ENCODE peak calls at places on chromosomes 3 and 15, in seven cellular contexts. J, N, Q, E, F, X and C are unnamed samples.

GRCh38 chr3:175248832-175249231 is 389.7 kb downstream of the NAALADL2 start:
- DNase-seq in J (no peak), N (no peak), Q (no peak), E (no peak), F (no peak), X (no peak), C (no peak)

GRCh38 chr15:68578960-68579935 is at the start of gene CORO2B:
- DNase-seq in J (peak; percentile 86), N (no peak), Q (peak; percentile 59), E (peak; percentile 42), F (peak; percentile 66), X (no peak), C (peak; percentile 79)

GRCh38 chr3:188486126-188486525 is 332.2 kb downstream of the LPP start:
- DNase-seq in J (no peak), N (no peak), Q (peak; percentile 5), E (peak; percentile 44), F (peak; percentile 84), X (no peak), C (no peak)

GRCh38 chr15:82595203-82595602 is 52.0 kb downstream of the CPEB1 start:
- DNase-seq in J (no peak), N (no peak), Q (no peak), E (no peak), F (no peak), X (no peak), C (no peak)

GRCh38 chr15:67777773-67778172 is 47.5 kb upstream of the SKOR1 start:
- DNase-seq in J (no peak), N (no peak), Q (no peak), E (no peak), F (no peak), X (no peak), C (no peak)

GRCh38 chr3:69932501-69932900 is 67.0 kb upstream of the SAMMSON start:
- DNase-seq in J (no peak), N (no peak), Q (peak; percentile 10), E (peak; percentile 44), F (no peak), X (no peak), C (no peak)

GRCh38 chr3:48504051-48504946 is at the start of gene SHISA5:
- DNase-seq in J (peak; percentile 41), N (peak; percentile 84), Q (peak; percentile 84), E (peak; percentile 49), F (peak; percentile 69), X (peak; percentile 44), C (peak; percentile 37)

GRCh38 chr15:67180514-67181191 is 73.8 kb downstream of the AAGAB start:
- DNase-seq in J (no peak), N (no peak), Q (no peak), E (no peak), F (no peak), X (no peak), C (no peak)

GRCh38 chr15:71391421-71392047 is 276.3 kb downstream of the THSD4 start:
- DNase-seq in J (no peak), N (no peak), Q (no peak), E (no peak), F (no peak), X (no peak), C (no peak)

GRCh38 chr3:89380006-89380405 is 272.6 kb downstream of the EPHA3 start:
- DNase-seq in J (no peak), N (no peak), Q (peak; percentile 68), E (peak; percentile 66), F (no peak), X (no peak), C (peak; percentile 19)

GRCh38 chr3:179973931-179974361 is 62.8 kb downstream of the PEX5L start:
- DNase-seq in J (no peak), N (no peak), Q (no peak), E (no peak), F (peak; percentile 25), X (no peak), C (no peak)

GRCh38 chr3:17643691-17644090 is 98.7 kb downstream of the TBC1D5 start:
- DNase-seq in J (no peak), N (no peak), Q (peak; percentile 71), E (peak; percentile 85), F (peak; percentile 64), X (no peak), C (no peak)

GRCh38 chr3:122183521-122183892 is at the start of gene CASR:
- DNase-seq in J (no peak), N (no peak), Q (peak; percentile 4), E (peak; percentile 6), F (no peak), X (no peak), C (peak; percentile 68)

GRCh38 chr15:52427804-52428203 is 100.9 kb downstream of the MYO5A start:
- DNase-seq in J (no peak), N (no peak), Q (peak; percentile 87), E (peak; percentile 81), F (peak; percentile 86), X (no peak), C (no peak)

GRCh38 chr3:13543251-13543650 is 5.7 kb upstream of the FBLN2 start:
- DNase-seq in J (no peak), N (no peak), Q (peak; percentile 96), E (peak; percentile 90), F (peak; percentile 74), X (no peak), C (no peak)

GRCh38 chr15:31216210-31216911 is 110.3 kb upstream of the KLF13 start:
- DNase-seq in J (peak; percentile 93), N (peak; percentile 92), Q (peak; percentile 85), E (peak; percentile 46), F (no peak), X (no peak), C (peak; percentile 63)

GRCh38 chr15:66600240-66600627 is 34.4 kb upstream of the LCTL start:
- DNase-seq in J (no peak), N (no peak), Q (no peak), E (no peak), F (no peak), X (no peak), C (no peak)

GRCh38 chr15:64247906-64248541 is 85.2 kb upstream of the PPIB start:
- DNase-seq in J (peak; percentile 96), N (no peak), Q (peak; percentile 94), E (peak; percentile 96), F (peak; percentile 96), X (no peak), C (peak; percentile 96)

GRCh38 chr3:176765491-176765890 is 431.8 kb downstream of the TBL1XR1 start:
- DNase-seq in J (no peak), N (no peak), Q (no peak), E (no peak), F (peak; percentile 46), X (no peak), C (no peak)

GRCh38 chr3:24829632-24830229 is 335.1 kb upstream of the THRB start:
- DNase-seq in J (peak; percentile 67), N (no peak), Q (peak; percentile 4), E (peak; percentile 18), F (peak; percentile 4), X (no peak), C (peak; percentile 63)

GRCh38 chr3:35965908-35966307 is 326.6 kb downstream of the ARPP21 start:
- DNase-seq in J (peak; percentile 57), N (no peak), Q (peak; percentile 70), E (peak; percentile 81), F (peak; percentile 31), X (no peak), C (peak; percentile 42)

GRCh38 chr3:126971891-126972351 is 11.0 kb upstream of the PLXNA1 start:
- DNase-seq in J (no peak), N (peak; percentile 76), Q (peak; percentile 84), E (peak; percentile 83), F (no peak), X (no peak), C (no peak)

GRCh38 chr3:177448987-177449975 is 252.0 kb upstream of the TBL1XR1 start:
- DNase-seq in J (no peak), N (no peak), Q (peak; percentile 23), E (peak; percentile 94), F (peak; percentile 99), X (no peak), C (no peak)

GRCh38 chr3:99902091-99902490 is 84.4 kb downstream of the CMSS1 start:
- DNase-seq in J (peak; percentile 23), N (no peak), Q (no peak), E (peak; percentile 77), F (peak; percentile 82), X (no peak), C (no peak)

GRCh38 chr3:27666708-27667107 is 55.4 kb downstream of the EOMES start:
- DNase-seq in J (peak; percentile 52), N (peak; percentile 60), Q (peak; percentile 92), E (peak; percentile 96), F (peak; percentile 61), X (no peak), C (peak; percentile 31)

GRCh38 chr15:85282504-85283115 is 97.8 kb upstream of the AKAP13 start:
- DNase-seq in J (no peak), N (no peak), Q (peak; percentile 17), E (peak; percentile 17), F (peak; percentile 90), X (no peak), C (no peak)

GRCh38 chr15:23806980-23807379 is 119.9 kb upstream of the NDN start:
- DNase-seq in J (no peak), N (no peak), Q (no peak), E (no peak), F (no peak), X (no peak), C (no peak)

GRCh38 chr3:58299839-58300516 is 6.1 kb upstream of the RPP14 start:
- DNase-seq in J (peak; percentile 37), N (no peak), Q (peak; percentile 79), E (peak; percentile 85), F (peak; percentile 31), X (no peak), C (peak; percentile 13)

GRCh38 chr3:132247211-132247610 is 70.0 kb upstream of the ACP3 start:
- DNase-seq in J (no peak), N (no peak), Q (no peak), E (no peak), F (no peak), X (no peak), C (no peak)

GRCh38 chr15:101185336-101185735 is 66.5 kb downstream of the CHSY1 start:
- DNase-seq in J (no peak), N (no peak), Q (no peak), E (no peak), F (no peak), X (no peak), C (no peak)

GRCh38 chr3:163657088-163657487 is 1421.2 kb downstream of the SI start:
- DNase-seq in J (no peak), N (no peak), Q (no peak), E (no peak), F (no peak), X (no peak), C (no peak)

GRCh38 chr15:64151727-64152506 is at the start of gene SNX22:
- DNase-seq in J (peak; percentile 83), N (no peak), Q (no peak), E (no peak), F (no peak), X (no peak), C (peak; percentile 61)

GRCh38 chr3:61030469-61031035 is 220.7 kb downstream of the FHIT start:
- DNase-seq in J (no peak), N (no peak), Q (no peak), E (peak; percentile 43), F (peak; percentile 26), X (no peak), C (no peak)

GRCh38 chr15:67100808-67101581 is 35.6 kb downstream of the SMAD3 start:
- DNase-seq in J (no peak), N (no peak), Q (no peak), E (no peak), F (no peak), X (peak; percentile 67), C (no peak)

GRCh38 chr15:59284768-59285368 is 78.2 kb downstream of the LDHAL6B start:
- DNase-seq in J (no peak), N (no peak), Q (no peak), E (no peak), F (peak; percentile 52), X (no peak), C (no peak)

GRCh38 chr3:113214917-113215595 is 3.7 kb downstream of the BOC start:
- DNase-seq in J (no peak), N (no peak), Q (peak; percentile 21), E (peak; percentile 16), F (peak; percentile 31), X (no peak), C (no peak)

GRCh38 chr15:82911458-82911857 is 41.1 kb downstream of the HOMER2 start:
- DNase-seq in J (no peak), N (no peak), Q (no peak), E (no peak), F (no peak), X (no peak), C (no peak)

GRCh38 chr3:193774916-193775285 is 181.9 kb downstream of the OPA1 start:
- DNase-seq in J (no peak), N (no peak), Q (no peak), E (no peak), F (no peak), X (no peak), C (no peak)